ENCODE peak calls at places on chromosomes 2 and 18, in eight cellular contexts. N, G, Y, L, T, D, F and R are unnamed samples.

GRCh38 chr2:235723811-235724465 is 230.1 kb downstream of the AGAP1 start:
- DNase-seq in N (no peak), T (no peak), D (no peak), F (no peak), G (no peak), Y (no peak), L (no peak), R (no peak)

GRCh38 chr18:62524443-62525200 is 1.8 kb downstream of the ZCCHC2 start:
- DNase-seq in L (peak), D (no peak), N (peak), Y (no peak), G (peak), T (peak), F (no peak), R (peak)

GRCh38 chr18:39599251-39599650 is 2033.7 kb upstream of the CELF4 start:
- DNase-seq in T (no peak), F (no peak), L (no peak), G (no peak), Y (no peak), D (no peak), N (no peak), R (no peak)

GRCh38 chr2:17083902-17084301 is 418.3 kb upstream of the CYRIA start:
- DNase-seq in L (no peak), T (no peak), D (no peak), F (no peak), N (peak), G (no peak), Y (no peak), R (no peak)

GRCh38 chr2:181077128-181077709 is 96.8 kb downstream of the UBE2E3 start:
- DNase-seq in T (no peak), G (peak), D (no peak), L (no peak), F (peak), N (peak), Y (no peak), R (peak)

GRCh38 chr2:239400000-239400831 is 604 bp downstream of the HDAC4 start:
- DNase-seq in F (no peak), T (no peak), Y (no peak), N (no peak), D (no peak), G (peak), L (peak), R (peak)

GRCh38 chr2:128941676-128942075 is 623.0 kb upstream of the HS6ST1 start:
- DNase-seq in G (no peak), N (no peak), T (no peak), D (no peak), F (no peak), Y (no peak), L (no peak), R (no peak)

GRCh38 chr2:159172403-159172802 is 114.1 kb downstream of the WDSUB1 start:
- DNase-seq in T (no peak), L (no peak), F (no peak), G (no peak), D (no peak), Y (no peak), N (no peak), R (no peak)

GRCh38 chr18:27839141-27839540 is 337.8 kb downstream of the CDH2 start:
- DNase-seq in L (no peak), G (no peak), N (peak), D (no peak), Y (peak), T (no peak), F (no peak), R (no peak)

GRCh38 chr2:182372661-182373060 is 54.2 kb downstream of the PDE1A start:
- DNase-seq in D (no peak), Y (peak), L (no peak), F (peak), N (peak), G (no peak), T (no peak), R (no peak)

GRCh38 chr2:25570161-25570840 is 103.1 kb downstream of the DTNB start:
- DNase-seq in G (no peak), F (no peak), Y (no peak), T (no peak), N (peak), L (no peak), D (no peak), R (no peak)

GRCh38 chr18:12373771-12374116 is 3.3 kb downstream of the AFG3L2 start:
- DNase-seq in L (no peak), T (no peak), D (no peak), G (no peak), Y (no peak), N (no peak), F (no peak), R (no peak)

GRCh38 chr18:12374398-12374797 is 2.6 kb downstream of the AFG3L2 start:
- DNase-seq in F (no peak), N (no peak), T (no peak), L (no peak), Y (no peak), D (no peak), G (no peak), R (peak)

GRCh38 chr18:12377556-12378553 is 828 bp upstream of the AFG3L2 start:
- DNase-seq in N (no peak), D (no peak), F (no peak), Y (peak), L (no peak), T (no peak), G (no peak), R (no peak)

GRCh38 chr18:12376718-12377555 is at the start of gene AFG3L2:
- DNase-seq in F (peak), T (peak), Y (no peak), G (peak), L (peak), D (peak), N (peak), R (peak)

GRCh38 chr18:12376034-12376717 is 851 bp downstream of the AFG3L2 start:
- DNase-seq in D (no peak), F (no peak), L (peak), N (no peak), T (no peak), Y (no peak), G (peak), R (peak)
- TF ChIP-seq CTCF in D (no peak), F (no peak), L (no peak), N (no peak), T (no peak), Y (no peak), G (no peak), R (no peak)

DNA sequence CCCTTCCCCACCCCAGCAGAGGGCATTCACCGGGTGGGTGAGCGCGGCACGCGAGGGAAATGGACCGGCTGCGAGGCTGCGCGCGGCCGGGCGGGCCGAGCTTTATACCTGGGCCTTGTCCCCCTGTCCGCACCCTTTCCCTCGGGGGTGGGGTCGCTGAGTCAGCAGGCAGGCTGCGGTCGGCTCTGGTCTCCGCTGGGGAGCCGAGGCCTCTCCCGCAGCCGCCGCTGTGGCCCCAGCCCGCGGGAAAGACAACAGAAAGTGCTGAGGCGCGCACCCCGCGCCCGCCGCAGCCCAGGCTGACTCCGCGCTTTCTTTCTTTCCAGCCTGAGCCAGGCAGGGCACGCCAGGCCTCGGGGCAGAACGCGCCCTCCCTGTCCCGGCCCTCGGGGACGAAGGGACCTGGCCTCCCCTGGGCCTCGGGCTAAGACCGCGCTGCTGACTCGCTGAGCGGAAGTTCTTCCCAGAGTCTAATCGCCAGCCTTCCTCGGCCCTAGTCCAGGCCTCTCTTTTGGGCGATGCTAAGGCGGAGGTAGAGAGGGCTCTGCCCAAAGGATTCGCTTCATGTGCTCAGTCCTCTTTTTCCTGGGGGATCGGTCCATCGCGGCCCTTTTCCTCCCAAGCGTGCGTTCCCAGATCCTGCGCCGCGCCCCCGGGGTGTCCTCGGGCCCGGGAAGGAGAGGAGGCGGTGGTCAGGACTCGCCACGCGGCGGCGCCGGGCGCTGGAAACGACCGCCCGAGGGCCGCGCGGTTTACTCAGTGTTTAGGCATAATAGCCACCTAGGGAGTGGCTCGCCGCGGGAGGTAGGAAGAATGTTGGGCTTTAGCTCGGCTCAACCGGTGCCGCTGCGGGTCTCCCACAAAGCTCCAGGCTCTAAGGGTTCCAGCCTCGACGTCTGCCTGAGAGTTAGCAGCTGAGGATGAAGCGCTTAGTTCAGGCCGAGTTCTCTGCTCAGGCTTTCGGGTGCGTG is at the start of gene CRYBA2:
- DNase-seq in G (no peak), T (peak), Y (no peak), L (peak), N (no peak), D (no peak), F (no peak), R (no peak)
- TF ChIP-seq CTCF in G (no peak), T (no peak), Y (no peak), L (no peak), N (no peak), D (no peak), F (no peak), R (no peak)

GRCh38 chr2:165969227-165969626 is 15.7 kb upstream of the TTC21B start:
- DNase-seq in N (no peak), Y (no peak), G (no peak), D (no peak), F (no peak), L (no peak), T (no peak), R (no peak)
- TF ChIP-seq CTCF in N (no peak), Y (no peak), G (no peak), D (no peak), F (no peak), L (peak), T (no peak), R (no peak)

GRCh38 chr18:63850010-63850409 is 37.5 kb upstream of the SERPINB2 start:
- DNase-seq in L (peak), Y (no peak), F (peak), T (no peak), N (peak), G (peak), D (no peak), R (peak)
- TF ChIP-seq CTCF in L (peak), Y (peak), F (peak), T (peak), N (peak), G (peak), D (no peak), R (no peak)

GRCh38 chr2:96867756-96868554 is 1.9 kb downstream of the SEMA4C start:
- DNase-seq in L (no peak), Y (no peak), G (no peak), T (no peak), N (no peak), F (no peak), D (no peak), R (no peak)

GRCh38 chr2:96866986-96867755 is 2.7 kb downstream of the SEMA4C start:
- DNase-seq in F (no peak), L (no peak), T (no peak), D (no peak), N (no peak), G (no peak), Y (no peak), R (no peak)

GRCh38 chr2:96869824-96870630 is at the start of gene SEMA4C:
- DNase-seq in D (no peak), L (peak), F (no peak), T (no peak), N (no peak), Y (no peak), G (no peak), R (peak)

GRCh38 chr2:96869281-96869823 is 528 bp downstream of the SEMA4C start:
- DNase-seq in G (no peak), F (peak), T (no peak), D (no peak), N (peak), L (peak), Y (no peak), R (no peak)

DNA sequence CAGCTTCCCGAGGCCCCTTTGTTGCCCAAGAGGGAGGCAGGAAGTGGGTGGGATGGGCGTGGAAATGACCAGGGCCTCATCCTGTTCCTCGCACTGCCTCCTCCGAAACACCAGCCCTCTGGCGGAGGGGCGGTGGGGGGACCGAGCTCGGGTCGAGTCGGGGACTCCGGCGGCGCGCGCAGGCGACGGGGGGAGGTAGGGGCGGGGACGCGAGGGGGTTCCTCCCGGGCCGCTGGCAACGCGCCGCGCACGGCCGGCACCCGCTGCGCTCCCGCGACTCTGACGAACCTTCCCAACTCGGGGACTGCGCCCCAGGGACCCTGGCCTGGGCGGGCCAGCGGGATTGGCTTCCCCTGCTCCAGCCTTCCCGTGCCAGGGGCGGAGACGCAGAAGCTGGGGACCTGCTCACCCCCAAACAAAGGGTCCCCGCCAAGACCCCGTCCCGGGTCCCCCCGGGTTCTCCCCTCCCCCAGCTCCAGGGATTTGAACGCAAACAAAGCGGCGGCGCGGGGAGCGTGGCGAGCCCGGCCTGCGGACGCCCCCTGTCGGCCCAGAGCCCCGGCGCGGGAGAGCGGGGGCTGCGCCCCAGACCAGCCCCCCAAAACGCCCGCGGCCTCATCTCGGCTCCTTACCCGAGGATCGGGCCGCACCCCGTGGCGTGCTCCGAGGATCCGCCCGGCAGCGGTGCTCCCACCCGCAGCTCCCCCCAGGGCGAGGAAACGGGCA is 1.2 kb downstream of the SEMA4C start:
- DNase-seq in G (no peak), Y (peak), L (peak), N (peak), D (peak), T (peak), F (peak), R (peak)
- TF ChIP-seq CTCF in G (peak), Y (peak), L (peak), N (peak), D (peak), T (peak), F (no peak), R (peak)

GRCh38 chr2:223311889-223312288 is 259.9 kb downstream of the KCNE4 start:
- DNase-seq in F (no peak), G (no peak), N (no peak), L (no peak), Y (no peak), T (no peak), D (no peak), R (no peak)

GRCh38 chr2:223306371-223306770 is 254.4 kb downstream of the KCNE4 start:
- DNase-seq in F (peak), D (no peak), T (no peak), G (peak), N (no peak), Y (no peak), L (peak), R (peak)
- TF ChIP-seq CTCF in F (peak), D (no peak), T (peak), G (peak), N (peak), Y (peak), L (peak), R (peak)

GRCh38 chr2:192940767-192941166 is 746.0 kb upstream of the TMEFF2 start:
- DNase-seq in G (no peak), D (no peak), T (no peak), L (no peak), F (no peak), N (no peak), Y (no peak), R (no peak)
- TF ChIP-seq CTCF in G (peak), D (no peak), T (no peak), L (no peak), F (no peak), N (no peak), Y (peak), R (no peak)

GRCh38 chr2:84905181-84906107 is at the start of gene TMSB10:
- DNase-seq in D (peak), F (no peak), L (peak), T (peak), N (peak), G (peak), Y (no peak), R (peak)
- TF ChIP-seq CTCF in D (peak), F (no peak), L (no peak), T (no peak), N (no peak), G (peak), Y (no peak), R (no peak)

DNA sequence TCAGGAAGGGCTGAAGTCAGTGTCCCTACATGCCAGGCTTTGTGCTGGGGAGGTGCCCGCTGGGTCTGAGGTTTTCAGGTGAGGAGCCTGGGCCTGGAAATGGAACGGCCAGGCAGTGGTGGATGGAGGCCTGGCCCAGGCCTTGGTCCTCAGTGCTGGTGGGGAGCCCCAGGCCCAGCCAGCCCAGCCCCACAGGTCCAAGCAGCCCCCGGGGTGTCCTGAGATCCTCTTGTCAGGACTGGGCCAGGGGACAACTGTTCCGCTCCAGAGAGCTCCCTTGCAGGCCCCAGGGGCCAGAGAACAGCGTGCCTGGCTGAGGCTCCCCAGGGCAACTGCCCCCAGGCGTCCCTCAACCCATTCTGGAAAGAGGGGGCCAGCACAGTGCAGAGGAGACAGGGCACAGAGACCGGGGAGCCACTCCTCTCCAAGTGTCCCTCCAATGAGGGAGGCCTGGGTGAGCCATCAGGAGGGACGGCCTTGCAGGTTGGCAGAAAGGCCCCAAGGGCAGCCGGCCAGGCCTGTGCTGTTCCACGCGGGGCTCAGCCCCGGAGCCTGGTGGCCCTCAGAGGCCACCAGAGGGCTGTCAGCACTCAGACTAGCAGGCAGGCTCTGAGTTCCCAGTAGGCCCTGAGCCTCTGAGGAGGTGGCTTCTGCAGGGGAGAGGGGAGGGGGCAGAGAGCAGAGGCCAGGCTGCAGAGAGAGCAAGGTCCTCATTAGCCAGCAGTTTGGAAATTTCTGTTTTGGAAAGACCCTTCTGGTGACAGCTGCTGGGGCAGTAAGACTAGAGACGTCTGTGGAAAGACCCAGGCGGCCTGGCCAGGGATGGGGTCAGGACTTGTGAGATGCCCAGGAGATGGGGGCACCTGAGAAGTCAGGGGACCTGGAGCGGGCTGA is 29.4 kb upstream of the SNED1 start:
- DNase-seq in N (no peak), F (no peak), L (no peak), T (no peak), Y (no peak), D (no peak), G (no peak), R (no peak)
- TF ChIP-seq CTCF in N (peak), F (no peak), L (no peak), T (no peak), Y (no peak), D (no peak), G (no peak), R (no peak)